ENCODE peak calls at places on chromosomes 11 and 22, in eight cellular contexts. S is NB4, N is Peyer's patch, Z is A549, L is tibial nerve, B is stomach, E is heart left ventricle, C is IMR-90. H is an unnamed sample.

GRCh38 chr11:118522571-118523072 is 4.7 kb upstream of the TTC36 start:
- DNase-seq in L (no peak), N (no peak), C (peak), B (no peak), Z (no peak), E (no peak), S (peak), H (no peak)

GRCh38 chr22:34878996-34879395 is 187.0 kb upstream of the ISX start:
- DNase-seq in L (no peak), B (no peak), E (no peak), S (no peak), Z (no peak), N (no peak), C (no peak), H (no peak)

GRCh38 chr11:18720811-18721575 is 5.0 kb downstream of the IGSF22 start:
- DNase-seq in B (peak), Z (peak), L (peak), N (peak), E (peak), C (peak), S (no peak), H (peak)

GRCh38 chr22:27185099-27185709 is 527.8 kb downstream of the MIAT start:
- DNase-seq in E (no peak), S (no peak), C (no peak), B (no peak), N (no peak), L (no peak), Z (no peak), H (no peak)

GRCh38 chr11:35185696-35186095 is 46.7 kb downstream of the CD44 start:
- DNase-seq in N (no peak), L (no peak), B (no peak), E (no peak), S (no peak), C (peak), Z (no peak), H (no peak)

GRCh38 chr11:5488798-5489399 is 414 bp downstream of the OR52D1 start:
- DNase-seq in L (no peak), N (no peak), B (no peak), C (no peak), S (no peak), E (no peak), Z (no peak), H (no peak)

GRCh38 chr11:73869234-73869949 is 7.3 kb downstream of the COA4 start:
- DNase-seq in N (peak), C (peak), E (no peak), S (no peak), L (no peak), B (no peak), Z (no peak), H (no peak)

GRCh38 chr11:115623021-115623451 is 118.8 kb upstream of the CADM1 start:
- DNase-seq in C (peak), S (no peak), N (no peak), E (peak), Z (peak), B (peak), L (peak), H (peak)

GRCh38 chr11:126153999-126154398 is 57.5 kb downstream of the RPUSD4 start:
- DNase-seq in C (peak), E (no peak), Z (no peak), B (no peak), N (peak), S (no peak), L (no peak), H (no peak)

GRCh38 chr11:7643323-7643722 is 30.0 kb downstream of the CYB5R2 start:
- DNase-seq in Z (no peak), E (no peak), C (no peak), B (no peak), L (no peak), N (no peak), S (no peak), H (no peak)

GRCh38 chr11:1165256-1166041 is 7.7 kb downstream of the MUC5AC start:
- DNase-seq in N (peak), B (peak), Z (no peak), L (no peak), S (no peak), C (no peak), E (peak), H (no peak)

GRCh38 chr22:27435839-27436581 is 365.5 kb downstream of the MN1 start:
- DNase-seq in S (no peak), C (peak), E (peak), Z (no peak), N (no peak), B (no peak), L (no peak), H (peak)

GRCh38 chr11:844693-845644 is 2.3 kb downstream of the TSPAN4 start:
- DNase-seq in L (peak), E (peak), B (peak), C (peak), N (peak), S (peak), Z (peak), H (peak)

GRCh38 chr11:43951231-43951630 is 8.8 kb downstream of the C11orf96 start:
- DNase-seq in B (no peak), C (no peak), L (no peak), E (no peak), S (no peak), N (no peak), Z (no peak), H (no peak)

GRCh38 chr11:47175746-47176327 is 842 bp downstream of the ARFGAP2 start:
- DNase-seq in E (no peak), Z (no peak), C (no peak), B (no peak), N (no peak), S (peak), L (no peak), H (no peak)

GRCh38 chr22:29201722-29202230 is 3.9 kb upstream of the EMID1 start:
- DNase-seq in C (no peak), E (no peak), L (no peak), N (no peak), B (no peak), S (no peak), Z (no peak), H (no peak)

GRCh38 chr11:19365743-19366410 is 125.1 kb upstream of the E2F8 start:
- DNase-seq in N (no peak), Z (no peak), E (no peak), C (no peak), B (no peak), S (no peak), L (no peak), H (no peak)

GRCh38 chr11:23997356-23997755 is 499.5 kb upstream of the LUZP2 start:
- DNase-seq in B (no peak), C (no peak), Z (no peak), E (no peak), S (no peak), L (no peak), N (no peak), H (no peak)

GRCh38 chr11:70328556-70328955 is 58.1 kb downstream of the PPFIA1 start:
- DNase-seq in N (no peak), E (no peak), C (no peak), L (no peak), S (no peak), Z (no peak), B (no peak), H (no peak)

GRCh38 chr22:43227231-43227630 is 40.3 kb upstream of the TTLL12 start:
- DNase-seq in L (no peak), C (no peak), Z (no peak), B (no peak), N (no peak), E (no peak), S (peak), H (no peak)

GRCh38 chr11:48034926-48035876 is 54.8 kb downstream of the PTPRJ start:
- DNase-seq in N (no peak), C (no peak), B (peak), E (no peak), Z (no peak), S (no peak), L (peak), H (peak)

GRCh38 chr22:39242809-39243442 is 1.9 kb downstream of the PDGFB start:
- DNase-seq in E (no peak), C (no peak), S (no peak), L (no peak), B (peak), Z (no peak), N (no peak), H (no peak)
- TF ChIP-seq POLR2A in E (no peak), C (no peak), S (no peak), L (no peak), B (no peak), Z (no peak), N (no peak), H (no peak)

GRCh38 chr22:22047776-22048175 is 65.2 kb upstream of the TOP3B start:
- DNase-seq in B (no peak), L (no peak), N (no peak), C (no peak), Z (no peak), E (no peak), S (no peak), H (no peak)
- H3K4me3 ChIP-seq in B (no peak), L (no peak), N (no peak), C (no peak), Z (no peak), E (no peak), S (no peak), H (no peak)

GRCh38 chr11:107592256-107592655 is 1.3 kb downstream of the ELMOD1 start:
- DNase-seq in B (no peak), Z (no peak), E (no peak), N (no peak), L (no peak), C (no peak), S (no peak), H (no peak)

GRCh38 chr11:107591446-107592236 is 694 bp downstream of the ELMOD1 start:
- DNase-seq in N (no peak), E (peak), S (no peak), B (no peak), C (no peak), Z (peak), L (no peak), H (no peak)

GRCh38 chr11:107592813-107593212 is 1.9 kb downstream of the ELMOD1 start:
- DNase-seq in E (no peak), S (no peak), C (no peak), B (no peak), Z (no peak), N (no peak), L (no peak), H (no peak)

GRCh38 chr11:107590460-107591097 is 368 bp upstream of the ELMOD1 start:
- DNase-seq in C (no peak), N (no peak), L (no peak), Z (peak), E (no peak), B (no peak), S (no peak), H (no peak)

DNA sequence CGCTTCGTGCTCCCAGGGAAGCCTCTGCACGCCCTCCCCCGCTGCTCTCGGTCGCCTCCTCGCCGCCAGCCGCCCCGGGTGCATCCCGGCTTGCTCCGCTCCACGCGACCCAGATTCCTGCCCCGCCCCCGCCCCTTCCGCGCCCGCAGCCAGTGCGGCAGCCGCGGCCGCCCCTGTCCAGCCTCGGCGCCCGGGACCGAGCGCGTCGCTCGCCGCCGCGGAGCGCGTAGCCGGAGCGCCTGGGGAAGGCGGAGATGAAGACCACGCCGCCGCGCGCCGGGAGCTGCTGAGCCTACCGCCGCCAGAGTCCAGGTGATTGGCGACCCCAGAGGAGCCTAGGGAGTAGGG is at the start of gene ELMOD1:
- DNase-seq in S (peak), B (no peak), L (no peak), N (peak), E (peak), C (peak), Z (peak), H (no peak)
- TF ChIP-seq CTCF in S (no peak), B (no peak), L (no peak), N (no peak), E (peak), C (peak), Z (no peak), H (no peak)

GRCh38 chr11:21258414-21258813 is 589.0 kb downstream of the NELL1 start:
- DNase-seq in S (no peak), N (no peak), Z (no peak), B (no peak), L (no peak), E (no peak), C (no peak), H (no peak)
- TF ChIP-seq POLR2A in S (no peak), N (no peak), Z (no peak), B (no peak), L (no peak), E (no peak), C (no peak), H (no peak)

GRCh38 chr11:133952199-133953190 is 4.3 kb downstream of the IGSF9B start:
- DNase-seq in B (no peak), L (no peak), C (no peak), S (no peak), Z (no peak), N (no peak), E (no peak), H (no peak)

GRCh38 chr11:133948711-133949110 is 8.1 kb downstream of the IGSF9B start:
- DNase-seq in C (no peak), B (no peak), L (no peak), E (no peak), S (no peak), Z (no peak), N (no peak), H (no peak)

GRCh38 chr11:133951484-133952198 is 5.1 kb downstream of the IGSF9B start:
- DNase-seq in L (no peak), N (no peak), C (peak), B (no peak), S (no peak), E (no peak), Z (no peak), H (no peak)

GRCh38 chr11:133953571-133953970 is 3.2 kb downstream of the IGSF9B start:
- DNase-seq in Z (no peak), N (no peak), C (no peak), E (no peak), B (no peak), S (no peak), L (no peak), H (no peak)

GRCh38 chr11:133950874-133951483 is 5.8 kb downstream of the IGSF9B start:
- DNase-seq in L (no peak), C (no peak), N (no peak), S (no peak), E (peak), Z (no peak), B (no peak), H (no peak)
- H3K4me3 ChIP-seq in L (peak), C (no peak), N (peak), S (no peak), E (peak), Z (no peak), B (peak), H (no peak)

GRCh38 chr11:75248924-75249256 is 8.3 kb downstream of the TPBGL start:
- DNase-seq in L (no peak), S (no peak), N (no peak), B (no peak), E (no peak), Z (no peak), C (no peak), H (no peak)
- TF ChIP-seq CTCF in L (no peak), S (no peak), N (no peak), B (no peak), E (no peak), Z (no peak), C (no peak), H (no peak)

GRCh38 chr11:130908061-130908460 is 8.2 kb downstream of the SNX19 start:
- DNase-seq in C (no peak), L (no peak), Z (no peak), N (no peak), E (no peak), B (no peak), S (no peak), H (no peak)
- TF ChIP-seq POLR2A in C (no peak), L (no peak), Z (no peak), N (no peak), E (no peak), B (no peak), S (no peak), H (no peak)

GRCh38 chr11:63841554-63841953 is 2.6 kb downstream of the MARK2 start:
- DNase-seq in S (no peak), Z (no peak), E (no peak), B (no peak), N (no peak), C (peak), L (no peak), H (no peak)

GRCh38 chr11:63838150-63838681 is 694 bp upstream of the MARK2 start:
- DNase-seq in Z (no peak), C (no peak), S (no peak), L (no peak), N (peak), E (no peak), B (no peak), H (no peak)

GRCh38 chr11:63838682-63839507 is at the start of gene MARK2:
- DNase-seq in C (peak), N (peak), L (peak), Z (peak), S (peak), B (peak), E (peak), H (peak)

GRCh38 chr11:63839508-63840355 is 822 bp downstream of the MARK2 start:
- DNase-seq in S (peak), C (no peak), B (peak), E (peak), Z (no peak), N (peak), L (peak), H (peak)

DNA sequence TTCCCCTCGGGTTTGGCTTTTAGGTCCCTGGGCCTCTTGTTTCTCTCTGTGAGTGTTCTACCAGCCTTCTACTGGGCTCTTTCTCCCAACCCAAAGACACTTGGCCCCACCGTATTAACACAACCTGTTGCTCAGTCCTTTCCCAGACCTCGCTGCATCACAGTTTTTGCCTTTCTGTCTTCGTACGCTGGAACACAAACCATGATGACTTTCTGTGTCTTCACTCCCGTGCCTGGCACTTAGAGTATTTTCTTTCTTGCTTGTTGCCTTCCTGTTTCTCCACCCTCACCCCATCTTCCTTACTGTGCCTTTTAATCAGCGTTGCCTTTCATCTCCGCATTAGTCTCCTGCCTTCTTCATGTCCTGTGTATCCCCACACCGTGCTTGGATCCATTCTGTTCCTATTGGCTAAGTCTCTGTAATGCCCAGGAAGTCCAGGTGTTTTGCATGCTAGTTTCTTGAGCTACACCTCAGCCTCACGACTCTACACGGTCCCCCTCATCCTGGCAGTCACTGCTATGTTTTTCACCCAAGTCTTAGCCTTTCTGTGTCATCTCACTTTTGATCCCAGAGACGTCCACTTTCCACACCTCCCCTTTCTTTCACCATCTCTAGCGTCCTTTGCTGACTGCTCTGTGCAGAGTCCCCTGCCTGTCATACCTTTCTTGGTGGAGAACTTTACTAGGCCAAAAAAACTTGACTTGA is 1.6 kb downstream of the MARK2 start:
- DNase-seq in Z (no peak), N (no peak), E (no peak), C (no peak), L (no peak), B (no peak), S (no peak), H (no peak)
- H3K4me3 ChIP-seq in Z (peak), N (peak), E (peak), C (peak), L (peak), B (peak), S (peak), H (peak)

DNA sequence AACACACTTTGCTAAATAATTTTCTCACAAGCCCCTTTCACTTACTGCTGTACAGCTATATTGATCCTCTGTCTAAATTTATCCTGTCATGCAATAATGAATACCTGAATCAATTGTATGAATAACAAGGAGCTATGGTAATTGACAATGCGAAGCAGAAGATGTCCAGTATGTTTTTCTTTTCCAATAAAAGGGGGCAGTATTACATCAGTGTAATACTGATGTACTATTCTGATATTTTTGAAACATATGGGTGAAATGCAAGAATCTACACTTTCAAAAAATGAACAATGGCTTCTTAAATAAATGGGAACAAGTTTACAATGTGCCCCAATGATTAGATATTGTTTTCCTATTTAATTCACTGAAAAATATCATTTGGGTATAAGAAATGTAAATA is 315.1 kb downstream of the SOX6 start:
- DNase-seq in E (no peak), N (no peak), C (no peak), L (no peak), S (no peak), B (no peak), Z (no peak), H (no peak)
- TF ChIP-seq CTCF in E (no peak), N (no peak), C (no peak), L (no peak), S (no peak), B (no peak), Z (no peak), H (no peak)

DNA sequence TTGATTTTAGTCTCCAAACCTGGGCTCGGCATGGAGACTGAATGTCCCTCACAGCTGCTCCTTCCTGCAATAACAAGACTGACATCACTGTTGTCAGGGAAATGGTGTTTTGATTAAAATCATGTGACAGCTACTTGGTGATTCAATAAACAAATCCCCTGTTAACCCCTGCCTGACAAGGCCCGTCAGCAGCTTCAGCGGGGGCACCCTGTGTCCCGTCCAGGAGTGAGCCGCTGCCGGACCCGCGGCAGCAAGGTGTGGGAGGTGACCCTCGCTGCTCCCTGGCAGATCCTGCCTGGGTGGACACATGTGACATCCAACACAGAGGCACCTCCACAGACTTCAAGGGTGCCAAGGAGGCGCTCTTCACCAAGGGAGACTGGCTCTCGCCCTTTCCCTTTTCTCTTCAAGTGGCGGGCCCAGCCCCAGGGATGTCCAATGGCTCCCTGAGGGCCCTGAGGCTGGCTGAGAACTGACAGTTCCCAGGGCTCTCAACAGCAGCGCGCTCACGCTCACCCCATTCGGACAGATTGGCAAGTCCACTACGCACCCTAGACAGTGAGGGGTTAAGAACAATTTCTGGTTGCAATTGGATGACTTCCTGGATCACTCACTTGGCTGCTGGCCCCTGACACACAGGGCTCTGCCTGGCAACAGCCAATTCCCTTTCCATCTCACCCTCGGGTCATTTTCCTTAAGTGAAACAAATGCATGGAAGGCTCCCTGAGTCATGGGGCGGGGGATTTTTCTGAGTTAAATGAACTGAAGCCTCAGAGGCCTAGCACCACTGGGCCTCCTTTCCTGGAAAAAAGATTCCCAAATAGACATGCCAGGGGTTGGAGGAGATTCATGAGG is 30.7 kb downstream of the PPP2R1B start:
- DNase-seq in E (peak), S (no peak), Z (no peak), C (peak), B (peak), L (peak), N (no peak), H (peak)
- TF ChIP-seq POLR2A in E (peak), S (no peak), Z (no peak), C (peak), B (no peak), L (peak), N (no peak), H (no peak)

H was measured in lower leg skin.